ENCODE peak calls at places on chromosomes 4 and X, in seven cellular contexts. One of them, this sample, is unnamed. For H3K4me1, the result is how much of the 10 kb centered on the place peaks cover.

GRCh38 chr4:78779280-78779679 is 3.1 kb downstream of the BMP2K start:
- DNase-seq in fibroblast of lung: no peak
- DNase-seq in mammary epithelial cell: no peak
- DNase-seq in cardiac muscle cell: no peak
- DNase-seq in ovary: no peak
- DNase-seq in GM23338: no peak
- DNase-seq in tibial nerve: no peak
- DNase-seq in this sample: no peak

GRCh38 chr4:186307916-186308315 is 41.9 kb downstream of the F11 start:
- DNase-seq in fibroblast of lung: no peak
- DNase-seq in mammary epithelial cell: no peak
- DNase-seq in cardiac muscle cell: no peak
- DNase-seq in ovary: no peak
- DNase-seq in GM23338: no peak
- DNase-seq in tibial nerve: no peak
- DNase-seq in this sample: no peak

GRCh38 chrX:56812515-56813105 is 83.6 kb downstream of the NBDY start:
- DNase-seq in fibroblast of lung: peak
- DNase-seq in mammary epithelial cell: no peak
- DNase-seq in cardiac muscle cell: peak
- DNase-seq in ovary: no peak
- DNase-seq in GM23338: no peak
- DNase-seq in tibial nerve: no peak
- DNase-seq in this sample: no peak

GRCh38 chr4:66691101-66691500 is 854.2 kb downstream of the CENPC start:
- DNase-seq in fibroblast of lung: no peak
- DNase-seq in mammary epithelial cell: no peak
- DNase-seq in cardiac muscle cell: no peak
- DNase-seq in ovary: no peak
- DNase-seq in GM23338: peak
- DNase-seq in tibial nerve: no peak
- DNase-seq in this sample: no peak

GRCh38 chr4:11710484-11710883 is 281.8 kb upstream of the HS3ST1 start:
- DNase-seq in fibroblast of lung: no peak
- DNase-seq in mammary epithelial cell: no peak
- DNase-seq in cardiac muscle cell: no peak
- DNase-seq in ovary: no peak
- DNase-seq in GM23338: no peak
- DNase-seq in tibial nerve: no peak
- DNase-seq in this sample: no peak

GRCh38 chr4:24968992-24969391 is 56.1 kb upstream of the CCDC149 start:
- DNase-seq in fibroblast of lung: no peak
- DNase-seq in mammary epithelial cell: no peak
- DNase-seq in cardiac muscle cell: no peak
- DNase-seq in ovary: no peak
- DNase-seq in GM23338: no peak
- DNase-seq in tibial nerve: no peak
- DNase-seq in this sample: no peak

GRCh38 chr4:77449996-77450395 is 155.6 kb upstream of the CXCL13 start:
- DNase-seq in fibroblast of lung: no peak
- DNase-seq in mammary epithelial cell: no peak
- DNase-seq in cardiac muscle cell: peak
- DNase-seq in ovary: no peak
- DNase-seq in GM23338: no peak
- DNase-seq in tibial nerve: no peak
- DNase-seq in this sample: no peak

GRCh38 chr4:38155589-38156294 is 195.5 kb downstream of the PTTG2 start:
- DNase-seq in fibroblast of lung: peak
- DNase-seq in mammary epithelial cell: no peak
- DNase-seq in cardiac muscle cell: no peak
- DNase-seq in ovary: no peak
- DNase-seq in GM23338: no peak
- DNase-seq in tibial nerve: no peak
- DNase-seq in this sample: no peak

GRCh38 chr4:7799723-7800122 is 139.9 kb downstream of the AFAP1 start:
- DNase-seq in fibroblast of lung: no peak
- DNase-seq in mammary epithelial cell: no peak
- DNase-seq in cardiac muscle cell: no peak
- DNase-seq in ovary: no peak
- DNase-seq in GM23338: no peak
- DNase-seq in tibial nerve: no peak
- DNase-seq in this sample: no peak

GRCh38 chr4:34932591-34932990 is 1311.7 kb downstream of the ARAP2 start:
- DNase-seq in fibroblast of lung: no peak
- DNase-seq in mammary epithelial cell: no peak
- DNase-seq in cardiac muscle cell: no peak
- DNase-seq in ovary: no peak
- DNase-seq in GM23338: no peak
- DNase-seq in tibial nerve: no peak
- DNase-seq in this sample: no peak

GRCh38 chrX:47232803-47233332 is at the start of gene USP11:
- DNase-seq in fibroblast of lung: peak
- DNase-seq in mammary epithelial cell: no peak
- DNase-seq in cardiac muscle cell: peak
- DNase-seq in ovary: peak
- DNase-seq in GM23338: peak
- DNase-seq in tibial nerve: no peak
- DNase-seq in this sample: no peak

GRCh38 chr4:78691971-78692814 is 84.0 kb upstream of the BMP2K start:
- DNase-seq in fibroblast of lung: no peak
- DNase-seq in mammary epithelial cell: no peak
- DNase-seq in cardiac muscle cell: peak
- DNase-seq in ovary: no peak
- DNase-seq in GM23338: no peak
- DNase-seq in tibial nerve: no peak
- DNase-seq in this sample: no peak

GRCh38 chr4:9898596-9899345 is 117.3 kb downstream of the DRD5 start:
- DNase-seq in fibroblast of lung: peak
- DNase-seq in mammary epithelial cell: peak
- DNase-seq in cardiac muscle cell: peak
- DNase-seq in ovary: no peak
- DNase-seq in GM23338: peak
- DNase-seq in tibial nerve: no peak
- DNase-seq in this sample: no peak

GRCh38 chrX:111854778-111855490 is 21.0 kb upstream of the TRPC5OS start:
- DNase-seq in fibroblast of lung: no peak
- DNase-seq in mammary epithelial cell: peak
- DNase-seq in cardiac muscle cell: no peak
- DNase-seq in ovary: no peak
- DNase-seq in GM23338: peak
- DNase-seq in tibial nerve: no peak
- DNase-seq in this sample: no peak

GRCh38 chr4:183388777-183389176 is 55.7 kb upstream of the CDKN2AIP start:
- DNase-seq in fibroblast of lung: no peak
- DNase-seq in mammary epithelial cell: no peak
- DNase-seq in cardiac muscle cell: no peak
- DNase-seq in ovary: no peak
- DNase-seq in GM23338: no peak
- DNase-seq in tibial nerve: no peak
- DNase-seq in this sample: no peak

GRCh38 chrX:68792083-68792482 is 36.7 kb upstream of the EFNB1 start:
- DNase-seq in fibroblast of lung: no peak
- DNase-seq in mammary epithelial cell: no peak
- DNase-seq in cardiac muscle cell: no peak
- DNase-seq in ovary: no peak
- DNase-seq in GM23338: no peak
- DNase-seq in tibial nerve: no peak
- DNase-seq in this sample: no peak

GRCh38 chr4:55378617-55379467 is 16.9 kb upstream of the TMEM165 start:
- DNase-seq in fibroblast of lung: no peak
- DNase-seq in mammary epithelial cell: peak
- DNase-seq in cardiac muscle cell: no peak
- DNase-seq in ovary: no peak
- DNase-seq in GM23338: no peak
- DNase-seq in tibial nerve: no peak
- DNase-seq in this sample: no peak

GRCh38 chrX:10112510-10112909 is 44.3 kb upstream of the CLCN4 start:
- DNase-seq in fibroblast of lung: no peak
- DNase-seq in mammary epithelial cell: no peak
- DNase-seq in cardiac muscle cell: no peak
- DNase-seq in ovary: no peak
- DNase-seq in GM23338: no peak
- DNase-seq in tibial nerve: no peak
- DNase-seq in this sample: no peak

GRCh38 chr4:8211737-8212581 is 12.9 kb downstream of the SH3TC1 start:
- DNase-seq in fibroblast of lung: no peak
- DNase-seq in mammary epithelial cell: no peak
- DNase-seq in cardiac muscle cell: no peak
- DNase-seq in ovary: no peak
- DNase-seq in GM23338: no peak
- DNase-seq in tibial nerve: no peak
- DNase-seq in this sample: no peak

GRCh38 chr4:88843067-88843723 is 145.6 kb upstream of the NAP1L5 start:
- DNase-seq in fibroblast of lung: peak
- DNase-seq in mammary epithelial cell: no peak
- DNase-seq in cardiac muscle cell: no peak
- DNase-seq in ovary: no peak
- DNase-seq in GM23338: no peak
- DNase-seq in tibial nerve: no peak
- DNase-seq in this sample: no peak

GRCh38 chr4:99645638-99646037 is 12.0 kb downstream of the C4orf54 start:
- DNase-seq in fibroblast of lung: peak
- DNase-seq in mammary epithelial cell: no peak
- DNase-seq in cardiac muscle cell: no peak
- DNase-seq in ovary: no peak
- DNase-seq in GM23338: no peak
- DNase-seq in tibial nerve: no peak
- DNase-seq in this sample: no peak

GRCh38 chr4:48033825-48034413 is 17.3 kb downstream of the NIPAL1 start:
- DNase-seq in fibroblast of lung: no peak
- DNase-seq in mammary epithelial cell: peak
- DNase-seq in cardiac muscle cell: peak
- DNase-seq in ovary: no peak
- DNase-seq in GM23338: peak
- DNase-seq in tibial nerve: no peak
- DNase-seq in this sample: no peak
- TF ChIP-seq CTCF in fibroblast of lung: peak
- TF ChIP-seq CTCF in mammary epithelial cell: peak
- TF ChIP-seq CTCF in cardiac muscle cell: peak
- TF ChIP-seq CTCF in ovary: no peak
- TF ChIP-seq CTCF in GM23338: peak
- TF ChIP-seq CTCF in tibial nerve: peak
- TF ChIP-seq CTCF in this sample: peak

GRCh38 chr4:110635155-110635479 is 12.2 kb upstream of the PITX2 start:
- DNase-seq in fibroblast of lung: no peak
- DNase-seq in mammary epithelial cell: no peak
- DNase-seq in cardiac muscle cell: no peak
- DNase-seq in ovary: no peak
- DNase-seq in GM23338: no peak
- DNase-seq in tibial nerve: no peak
- DNase-seq in this sample: no peak

GRCh38 chr4:110636231-110636676 is 13.4 kb upstream of the PITX2 start:
- DNase-seq in fibroblast of lung: no peak
- DNase-seq in mammary epithelial cell: no peak
- DNase-seq in cardiac muscle cell: no peak
- DNase-seq in ovary: no peak
- DNase-seq in GM23338: peak
- DNase-seq in tibial nerve: no peak
- DNase-seq in this sample: no peak

GRCh38 chr4:110637408-110638131 is 14.7 kb upstream of the PITX2 start:
- DNase-seq in fibroblast of lung: no peak
- DNase-seq in mammary epithelial cell: no peak
- DNase-seq in cardiac muscle cell: no peak
- DNase-seq in ovary: no peak
- DNase-seq in GM23338: peak
- DNase-seq in tibial nerve: no peak
- DNase-seq in this sample: no peak

GRCh38 chr4:110638347-110638746 is 15.5 kb upstream of the PITX2 start:
- DNase-seq in fibroblast of lung: no peak
- DNase-seq in mammary epithelial cell: no peak
- DNase-seq in cardiac muscle cell: no peak
- DNase-seq in ovary: no peak
- DNase-seq in GM23338: peak
- DNase-seq in tibial nerve: no peak
- DNase-seq in this sample: no peak

GRCh38 chr4:110636677-110637407 is 14.0 kb upstream of the PITX2 start:
- DNase-seq in fibroblast of lung: no peak
- DNase-seq in mammary epithelial cell: no peak
- DNase-seq in cardiac muscle cell: peak
- DNase-seq in ovary: no peak
- DNase-seq in GM23338: peak
- DNase-seq in tibial nerve: no peak
- DNase-seq in this sample: no peak
- H3K4me3 ChIP-seq in fibroblast of lung: peak
- H3K4me3 ChIP-seq in mammary epithelial cell: no peak
- H3K4me3 ChIP-seq in cardiac muscle cell: peak
- H3K4me3 ChIP-seq in ovary: peak
- H3K4me3 ChIP-seq in GM23338: peak
- H3K4me3 ChIP-seq in tibial nerve: peak
- H3K4me3 ChIP-seq in this sample: peak

GRCh38 chr4:87081826-87082225 is 138.6 kb downstream of the KLHL8 start:
- DNase-seq in fibroblast of lung: no peak
- DNase-seq in mammary epithelial cell: no peak
- DNase-seq in cardiac muscle cell: no peak
- DNase-seq in ovary: no peak
- DNase-seq in GM23338: no peak
- DNase-seq in tibial nerve: no peak
- DNase-seq in this sample: no peak
- H3K4me1 ChIP-seq in fibroblast of lung: under half
- H3K4me1 ChIP-seq in mammary epithelial cell: under half
- H3K4me1 ChIP-seq in cardiac muscle cell: under half
- H3K4me1 ChIP-seq in ovary: under half
- H3K4me1 ChIP-seq in GM23338: under half
- H3K4me1 ChIP-seq in tibial nerve: half or more
- H3K4me1 ChIP-seq in this sample: under half

DNA sequence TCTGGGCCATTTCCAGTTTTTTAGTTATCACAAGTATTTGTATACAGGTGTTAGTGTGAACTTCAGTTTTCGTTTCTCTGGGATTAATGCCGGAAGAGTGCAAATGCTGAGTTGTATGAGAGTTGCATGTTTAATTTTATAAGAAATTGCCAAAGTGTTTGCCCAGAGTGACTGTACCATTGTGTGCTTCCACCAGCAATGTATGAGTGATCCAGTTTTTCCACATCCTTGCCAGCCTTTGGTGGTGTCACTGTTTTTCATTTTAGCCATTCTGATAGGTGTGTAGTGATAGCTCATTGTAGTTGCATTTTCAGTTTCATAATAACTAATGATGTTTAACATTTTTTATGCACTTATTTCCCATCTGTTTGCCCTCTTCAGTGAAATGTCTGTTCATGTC is 18.4 kb downstream of the PLS3 start:
- DNase-seq in fibroblast of lung: no peak
- DNase-seq in mammary epithelial cell: no peak
- DNase-seq in cardiac muscle cell: no peak
- DNase-seq in ovary: no peak
- DNase-seq in GM23338: no peak
- DNase-seq in tibial nerve: no peak
- DNase-seq in this sample: no peak
- TF ChIP-seq CTCF in fibroblast of lung: no peak
- TF ChIP-seq CTCF in mammary epithelial cell: no peak
- TF ChIP-seq CTCF in cardiac muscle cell: no peak
- TF ChIP-seq CTCF in ovary: no peak
- TF ChIP-seq CTCF in GM23338: no peak
- TF ChIP-seq CTCF in tibial nerve: no peak
- TF ChIP-seq CTCF in this sample: no peak